ENCODE peak calls at places on chromosomes 5 and 9, in seven cellular contexts. U is GM20000, X is dorsolateral prefrontal cortex, O is osteocyte, G is endothelial cell, K is lower lobe of right lung, B is lung. E is an unnamed sample.

GRCh38 chr5:168292783-168293696 is 1.6 kb downstream of the WWC1 start:
- DNase-seq in O (no peak), U (no peak), G (no peak), K (no peak), B (no peak), X (no peak), E (no peak)

GRCh38 chr9:74821636-74822035 is 66.1 kb downstream of the TRPM6 start:
- DNase-seq in U (no peak), K (no peak), O (no peak), G (no peak), B (no peak), X (peak), E (no peak)

GRCh38 chr9:121138561-121138960 is 63.1 kb downstream of the RAB14 start:
- DNase-seq in U (no peak), G (no peak), O (no peak), X (no peak), B (no peak), K (no peak), E (no peak)

GRCh38 chr5:138230981-138231589 is 18.0 kb upstream of the CDC23 start:
- DNase-seq in B (no peak), U (no peak), G (no peak), O (no peak), X (no peak), K (no peak), E (no peak)

GRCh38 chr9:33315371-33315770 is 25.1 kb downstream of the NFX1 start:
- DNase-seq in U (no peak), O (no peak), G (no peak), X (no peak), B (no peak), K (no peak), E (no peak)

GRCh38 chr5:5481206-5481605 is 58.7 kb downstream of the ICE1 start:
- DNase-seq in X (no peak), U (no peak), O (no peak), K (no peak), B (no peak), G (no peak), E (no peak)

GRCh38 chr9:108547736-108548135 is 308.1 kb downstream of the ACTL7B start:
- DNase-seq in X (no peak), U (no peak), O (no peak), K (no peak), G (no peak), B (no peak), E (no peak)

GRCh38 chr9:76808636-76809035 is 44.4 kb downstream of the PCA3 start:
- DNase-seq in O (no peak), K (no peak), B (no peak), U (no peak), G (no peak), X (peak), E (no peak)

GRCh38 chr9:69168709-69169217 is 5.3 kb upstream of the TJP2 start:
- DNase-seq in G (no peak), X (no peak), K (no peak), U (peak), B (no peak), O (no peak), E (no peak)

GRCh38 chr9:72524820-72525539 is 3.6 kb downstream of the TMC1 start:
- DNase-seq in K (no peak), B (no peak), G (no peak), U (peak), X (no peak), O (no peak), E (no peak)

GRCh38 chr9:79685576-79685975 is 113.8 kb downstream of the TLE4 start:
- DNase-seq in G (no peak), X (no peak), U (no peak), O (no peak), K (no peak), B (no peak), E (no peak)

GRCh38 chr5:106314221-106314824 is 1356.4 kb downstream of the EFNA5 start:
- DNase-seq in U (no peak), O (no peak), B (no peak), X (no peak), G (no peak), K (no peak), E (no peak)

GRCh38 chr5:134581241-134581981 is 51.2 kb downstream of the SAR1B start:
- DNase-seq in K (no peak), G (no peak), X (no peak), B (no peak), O (no peak), U (no peak), E (no peak)

GRCh38 chr9:127224883-127225739 is 39.5 kb upstream of the GARNL3 start:
- DNase-seq in U (peak), G (peak), K (peak), O (peak), B (peak), X (peak), E (peak)

GRCh38 chr9:33135086-33135958 is 31.8 kb downstream of the B4GALT1 start:
- DNase-seq in G (no peak), K (no peak), U (no peak), O (no peak), X (no peak), B (no peak), E (no peak)

GRCh38 chr9:106947501-106947900 is 84.5 kb downstream of the ZNF462 start:
- DNase-seq in K (no peak), B (no peak), O (no peak), G (no peak), U (no peak), X (no peak), E (no peak)

GRCh38 chr9:83219924-83220438 is 157.0 kb upstream of the RASEF start:
- DNase-seq in X (no peak), G (no peak), U (no peak), O (no peak), K (no peak), B (no peak), E (no peak)

GRCh38 chr9:93156475-93157008 is 22.5 kb upstream of the NINJ1 start:
- DNase-seq in K (no peak), B (no peak), O (no peak), X (no peak), G (no peak), U (peak), E (no peak)

GRCh38 chr5:95572016-95572415 is 17.1 kb downstream of the ARSK start:
- DNase-seq in G (no peak), X (no peak), O (no peak), K (no peak), B (no peak), U (no peak), E (no peak)

GRCh38 chr5:177432143-177432904 is 5.8 kb downstream of the GRK6 start:
- DNase-seq in B (no peak), K (no peak), O (no peak), X (no peak), G (no peak), U (no peak), E (no peak)

GRCh38 chr9:98247826-98248657 is 7.4 kb downstream of the TBC1D2 start:
- DNase-seq in X (no peak), K (no peak), G (no peak), U (no peak), B (no peak), O (no peak), E (no peak)

GRCh38 chr5:136819526-136820302 is 454.4 kb upstream of the TRPC7 start:
- DNase-seq in O (no peak), K (no peak), B (no peak), X (no peak), U (no peak), G (no peak), E (no peak)

GRCh38 chr5:174243904-174244303 is 198.4 kb downstream of the NSG2 start:
- DNase-seq in K (no peak), G (no peak), X (no peak), O (no peak), U (no peak), B (no peak), E (no peak)

GRCh38 chr5:56649569-56649968 is 165.8 kb upstream of the MAP3K1 start:
- DNase-seq in U (no peak), O (no peak), G (peak), B (no peak), K (no peak), X (no peak), E (no peak)

GRCh38 chr9:136951541-136952353 is at the start of gene LCN12:
- DNase-seq in B (no peak), G (no peak), X (no peak), O (no peak), K (peak), U (no peak), E (no peak)

GRCh38 chr9:112032009-112032408 is 135.4 kb downstream of the UGCG start:
- DNase-seq in U (no peak), K (no peak), X (no peak), B (no peak), O (no peak), G (no peak), E (no peak)

GRCh38 chr9:38278931-38279532 is 113.5 kb upstream of the ALDH1B1 start:
- DNase-seq in B (no peak), U (no peak), G (no peak), K (no peak), X (no peak), O (peak), E (no peak)
- TF ChIP-seq CTCF in B (no peak), U (no peak), G (no peak), K (no peak), X (no peak), O (no peak), E (no peak)

GRCh38 chr9:105244996-105245719 is 707 bp downstream of the SLC44A1 start:
- DNase-seq in G (peak), K (peak), B (peak), U (peak), O (peak), X (peak), E (peak)
- TF ChIP-seq CTCF in G (no peak), K (peak), B (no peak), U (no peak), O (peak), X (no peak), E (no peak)

GRCh38 chr9:29039258-29039657 is 1466.0 kb upstream of the C9orf72 start:
- DNase-seq in K (no peak), B (no peak), G (no peak), X (no peak), U (no peak), O (no peak), E (no peak)

GRCh38 chr9:29043070-29043469 is 1469.8 kb upstream of the C9orf72 start:
- DNase-seq in G (no peak), K (no peak), O (no peak), X (no peak), B (no peak), U (no peak), E (no peak)

GRCh38 chr9:29044959-29045358 is 1471.7 kb upstream of the C9orf72 start:
- DNase-seq in X (no peak), B (no peak), U (no peak), G (no peak), O (no peak), K (no peak), E (no peak)
- TF ChIP-seq CTCF in X (no peak), B (no peak), U (no peak), G (no peak), O (no peak), K (no peak), E (no peak)

DNA sequence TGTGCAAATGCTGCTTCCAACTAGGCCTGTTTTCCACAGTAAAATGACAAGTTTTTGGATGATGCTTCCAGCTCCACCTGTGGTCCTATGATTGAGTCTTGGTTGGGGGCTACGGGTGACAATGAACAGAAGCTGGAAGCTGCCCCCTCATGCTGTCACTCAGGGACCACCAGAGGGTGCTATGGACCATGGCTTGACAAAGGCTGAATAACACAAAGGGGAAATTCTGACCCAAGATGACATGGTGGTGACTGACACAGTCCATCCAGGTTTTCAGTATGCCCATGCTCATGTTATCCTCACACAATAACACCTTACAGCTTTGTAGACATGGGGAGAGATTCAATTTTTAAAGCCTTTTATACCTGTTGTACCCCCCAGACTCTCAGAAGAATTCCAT is 23.9 kb upstream of the SAP30L start:
- DNase-seq in U (peak), O (peak), X (no peak), B (no peak), K (no peak), G (peak), E (no peak)
- TF ChIP-seq CTCF in U (peak), O (peak), X (peak), B (no peak), K (no peak), G (peak), E (peak)

GRCh38 chr9:100473271-100474081 is 527 bp downstream of the TMEFF1 start:
- DNase-seq in O (peak), X (peak), B (no peak), U (peak), K (no peak), G (peak), E (peak)

GRCh38 chr9:100474950-100475276 is 2.0 kb downstream of the TMEFF1 start:
- DNase-seq in X (no peak), O (no peak), U (no peak), B (no peak), K (no peak), G (no peak), E (no peak)

GRCh38 chr9:100474082-100474949 is 1.4 kb downstream of the TMEFF1 start:
- DNase-seq in U (peak), B (no peak), K (no peak), O (no peak), X (no peak), G (peak), E (peak)

GRCh38 chr9:100472268-100472667 is 681 bp upstream of the TMEFF1 start:
- DNase-seq in G (no peak), B (no peak), O (no peak), X (no peak), U (no peak), K (no peak), E (no peak)

GRCh38 chr9:100472725-100473261 is at the start of gene TMEFF1:
- DNase-seq in O (peak), U (peak), B (no peak), G (peak), X (peak), K (no peak), E (peak)
- TF ChIP-seq CTCF in O (peak), U (no peak), B (no peak), G (no peak), X (peak), K (no peak), E (peak)

GRCh38 chr5:86756839-86757238 is 139.1 kb downstream of the COX7C start:
- DNase-seq in K (no peak), G (no peak), B (no peak), X (no peak), O (no peak), U (no peak), E (no peak)
- TF ChIP-seq CTCF in K (no peak), G (no peak), B (no peak), X (no peak), O (no peak), U (no peak), E (peak)

GRCh38 chr5:119409235-119409815 is 43.0 kb upstream of the HSD17B4 start:
- DNase-seq in K (no peak), U (peak), B (no peak), O (no peak), G (no peak), X (no peak), E (no peak)
- TF ChIP-seq CTCF in K (no peak), U (peak), B (no peak), O (no peak), G (no peak), X (no peak), E (no peak)

DNA sequence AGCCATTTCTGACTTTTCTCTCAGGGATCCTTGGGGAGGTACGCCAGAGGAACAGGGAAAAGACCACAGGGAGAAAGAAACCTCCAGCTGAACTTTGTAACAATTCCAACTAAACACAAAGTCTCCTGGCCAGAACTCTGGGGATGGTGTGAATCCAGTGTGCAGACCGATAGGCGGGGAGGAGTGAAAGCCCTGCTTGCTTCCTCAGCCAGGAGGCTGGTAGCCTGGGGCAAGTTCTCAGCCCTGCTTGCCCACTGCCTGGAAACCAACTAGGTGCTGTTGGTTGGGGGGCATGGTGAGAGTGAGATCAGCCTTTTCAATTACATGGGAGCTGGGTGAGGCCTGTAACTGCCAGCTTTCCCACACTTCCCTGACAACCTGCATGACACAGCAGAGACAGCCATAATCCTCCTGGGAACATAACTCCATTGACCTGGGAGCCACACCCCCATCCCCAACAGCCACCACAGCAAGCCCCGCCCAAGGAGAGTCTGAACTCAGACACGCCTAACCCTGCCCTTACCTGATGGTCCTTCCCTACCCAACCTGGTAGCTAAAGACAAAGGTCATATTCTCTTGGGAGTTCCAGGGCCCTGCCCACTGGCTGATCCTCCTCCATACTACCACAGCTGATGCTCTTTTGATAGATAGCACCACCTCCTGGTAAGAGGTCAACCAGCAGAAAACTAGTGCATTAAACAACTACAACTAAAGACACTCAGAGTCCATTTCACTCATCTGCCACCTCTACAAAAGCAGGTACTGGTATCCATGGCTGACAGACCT is 100.1 kb upstream of the TNFAIP8 start:
- DNase-seq in X (no peak), U (peak), G (no peak), B (no peak), K (no peak), O (no peak), E (no peak)
- TF ChIP-seq CTCF in X (no peak), U (peak), G (no peak), B (no peak), K (no peak), O (no peak), E (no peak)

E was measured in neural crest cell.